ENCODE peak calls at places on chromosomes 12 and 14, in eight cellular contexts. One of them, this sample, is unnamed.

GRCh38 chr14:65164825-65165135 is 62.5 kb upstream of the MAX start:
- DNase-seq in osteoblast: no peak
- DNase-seq in lower leg skin: no peak
- DNase-seq in AG09319: no peak
- DNase-seq in HFFc6: no peak
- DNase-seq in coronary artery: no peak
- DNase-seq in lower lobe of right lung: no peak
- DNase-seq in fibroblast of mammary gland: no peak
- DNase-seq in this sample: no peak

GRCh38 chr12:75603475-75603874 is 92.1 kb upstream of the KRR1 start:
- DNase-seq in osteoblast: no peak
- DNase-seq in lower leg skin: no peak
- DNase-seq in AG09319: no peak
- DNase-seq in HFFc6: no peak
- DNase-seq in coronary artery: no peak
- DNase-seq in lower lobe of right lung: no peak
- DNase-seq in fibroblast of mammary gland: peak; percentile 62
- DNase-seq in this sample: no peak

GRCh38 chr14:30445394-30445793 is 113.6 kb upstream of the G2E3 start:
- DNase-seq in osteoblast: no peak
- DNase-seq in lower leg skin: no peak
- DNase-seq in AG09319: no peak
- DNase-seq in HFFc6: no peak
- DNase-seq in coronary artery: no peak
- DNase-seq in lower lobe of right lung: no peak
- DNase-seq in fibroblast of mammary gland: no peak
- DNase-seq in this sample: no peak

GRCh38 chr12:16424531-16424930 is 77.1 kb downstream of the MGST1 start:
- DNase-seq in osteoblast: no peak
- DNase-seq in lower leg skin: no peak
- DNase-seq in AG09319: no peak
- DNase-seq in HFFc6: no peak
- DNase-seq in coronary artery: no peak
- DNase-seq in lower lobe of right lung: no peak
- DNase-seq in fibroblast of mammary gland: no peak
- DNase-seq in this sample: no peak

GRCh38 chr14:72892103-72892878 is 1.6 kb downstream of the DPF3 start:
- DNase-seq in osteoblast: peak; percentile 62
- DNase-seq in lower leg skin: no peak
- DNase-seq in AG09319: no peak
- DNase-seq in HFFc6: peak; percentile 34
- DNase-seq in coronary artery: no peak
- DNase-seq in lower lobe of right lung: no peak
- DNase-seq in fibroblast of mammary gland: peak; percentile 36
- DNase-seq in this sample: no peak

GRCh38 chr14:104392001-104392395 is 187.6 kb upstream of the C14orf180 start:
- DNase-seq in osteoblast: peak; percentile 54
- DNase-seq in lower leg skin: no peak
- DNase-seq in AG09319: no peak
- DNase-seq in HFFc6: no peak
- DNase-seq in coronary artery: peak; percentile 36
- DNase-seq in lower lobe of right lung: no peak
- DNase-seq in fibroblast of mammary gland: no peak
- DNase-seq in this sample: no peak

GRCh38 chr14:91438845-91439244 is 21.2 kb upstream of the CCDC88C start:
- DNase-seq in osteoblast: no peak
- DNase-seq in lower leg skin: no peak
- DNase-seq in AG09319: no peak
- DNase-seq in HFFc6: no peak
- DNase-seq in coronary artery: no peak
- DNase-seq in lower lobe of right lung: no peak
- DNase-seq in fibroblast of mammary gland: no peak
- DNase-seq in this sample: no peak

GRCh38 chr14:92039073-92039719 is 663 bp downstream of the TRIP11 start:
- DNase-seq in osteoblast: peak; percentile 44
- DNase-seq in lower leg skin: peak; percentile 20
- DNase-seq in AG09319: peak; percentile 15
- DNase-seq in HFFc6: peak; percentile 62
- DNase-seq in coronary artery: no peak
- DNase-seq in lower lobe of right lung: no peak
- DNase-seq in fibroblast of mammary gland: peak; percentile 63
- DNase-seq in this sample: no peak

GRCh38 chr14:105249175-105250007 is 1.1 kb downstream of the BTBD6 start:
- DNase-seq in osteoblast: peak; percentile 93
- DNase-seq in lower leg skin: no peak
- DNase-seq in AG09319: no peak
- DNase-seq in HFFc6: no peak
- DNase-seq in coronary artery: no peak
- DNase-seq in lower lobe of right lung: peak; percentile 57
- DNase-seq in fibroblast of mammary gland: no peak
- DNase-seq in this sample: no peak

GRCh38 chr14:68924392-68925158 is 54.5 kb downstream of the ACTN1 start:
- DNase-seq in osteoblast: peak; percentile 73
- DNase-seq in lower leg skin: no peak
- DNase-seq in AG09319: no peak
- DNase-seq in HFFc6: peak; percentile 51
- DNase-seq in coronary artery: no peak
- DNase-seq in lower lobe of right lung: peak; percentile 48
- DNase-seq in fibroblast of mammary gland: no peak
- DNase-seq in this sample: no peak

GRCh38 chr14:68927089-68927488 is 52.0 kb downstream of the ACTN1 start:
- DNase-seq in osteoblast: no peak
- DNase-seq in lower leg skin: no peak
- DNase-seq in AG09319: no peak
- DNase-seq in HFFc6: no peak
- DNase-seq in coronary artery: no peak
- DNase-seq in lower lobe of right lung: no peak
- DNase-seq in fibroblast of mammary gland: no peak
- DNase-seq in this sample: no peak

GRCh38 chr14:68922886-68923285 is 56.2 kb downstream of the ACTN1 start:
- DNase-seq in osteoblast: peak; percentile 48
- DNase-seq in lower leg skin: no peak
- DNase-seq in AG09319: no peak
- DNase-seq in HFFc6: no peak
- DNase-seq in coronary artery: no peak
- DNase-seq in lower lobe of right lung: no peak
- DNase-seq in fibroblast of mammary gland: no peak
- DNase-seq in this sample: no peak

GRCh38 chr14:68926236-68926635 is 52.9 kb downstream of the ACTN1 start:
- DNase-seq in osteoblast: peak; percentile 51
- DNase-seq in lower leg skin: no peak
- DNase-seq in AG09319: no peak
- DNase-seq in HFFc6: no peak
- DNase-seq in coronary artery: no peak
- DNase-seq in lower lobe of right lung: no peak
- DNase-seq in fibroblast of mammary gland: no peak
- DNase-seq in this sample: no peak

GRCh38 chr14:68925373-68925772 is 53.7 kb downstream of the ACTN1 start:
- DNase-seq in osteoblast: peak; percentile 67
- DNase-seq in lower leg skin: no peak
- DNase-seq in AG09319: no peak
- DNase-seq in HFFc6: no peak
- DNase-seq in coronary artery: no peak
- DNase-seq in lower lobe of right lung: no peak
- DNase-seq in fibroblast of mammary gland: no peak
- DNase-seq in this sample: no peak
- TF ChIP-seq CTCF in osteoblast: no peak
- TF ChIP-seq CTCF in lower leg skin: no peak
- TF ChIP-seq CTCF in AG09319: no peak
- TF ChIP-seq CTCF in HFFc6: no peak
- TF ChIP-seq CTCF in coronary artery: no peak
- TF ChIP-seq CTCF in lower lobe of right lung: no peak
- TF ChIP-seq CTCF in fibroblast of mammary gland: no peak
- TF ChIP-seq CTCF in this sample: no peak

DNA sequence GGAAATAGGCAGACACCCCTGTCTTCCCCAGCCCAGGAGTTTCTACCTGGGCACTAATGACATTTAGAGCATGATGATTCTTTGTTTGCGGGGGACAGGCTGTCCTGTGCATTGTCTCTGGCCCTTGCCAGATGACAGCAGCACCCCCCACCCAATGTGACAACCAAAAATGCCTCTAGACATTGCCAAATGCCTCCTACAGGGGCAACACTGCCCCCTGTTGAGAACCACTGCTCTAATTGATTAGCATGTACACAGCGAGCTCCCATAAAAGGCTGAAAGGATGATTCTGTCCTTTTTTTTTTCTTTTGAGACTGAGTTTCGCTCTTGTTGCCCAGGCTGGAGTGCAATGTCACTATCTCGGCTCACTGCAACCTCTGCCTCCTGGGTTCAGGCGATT is 50.5 kb downstream of the MAP1LC3B2 start:
- DNase-seq in osteoblast: no peak
- DNase-seq in lower leg skin: no peak
- DNase-seq in AG09319: no peak
- DNase-seq in HFFc6: no peak
- DNase-seq in coronary artery: no peak
- DNase-seq in lower lobe of right lung: no peak
- DNase-seq in fibroblast of mammary gland: no peak
- DNase-seq in this sample: no peak
- TF ChIP-seq CTCF in osteoblast: peak; percentile 35
- TF ChIP-seq CTCF in lower leg skin: no peak
- TF ChIP-seq CTCF in AG09319: peak; percentile 16
- TF ChIP-seq CTCF in HFFc6: peak; percentile 71
- TF ChIP-seq CTCF in coronary artery: no peak
- TF ChIP-seq CTCF in lower lobe of right lung: peak; percentile 35
- TF ChIP-seq CTCF in fibroblast of mammary gland: peak; percentile 52
- TF ChIP-seq CTCF in this sample: peak; percentile 29

DNA sequence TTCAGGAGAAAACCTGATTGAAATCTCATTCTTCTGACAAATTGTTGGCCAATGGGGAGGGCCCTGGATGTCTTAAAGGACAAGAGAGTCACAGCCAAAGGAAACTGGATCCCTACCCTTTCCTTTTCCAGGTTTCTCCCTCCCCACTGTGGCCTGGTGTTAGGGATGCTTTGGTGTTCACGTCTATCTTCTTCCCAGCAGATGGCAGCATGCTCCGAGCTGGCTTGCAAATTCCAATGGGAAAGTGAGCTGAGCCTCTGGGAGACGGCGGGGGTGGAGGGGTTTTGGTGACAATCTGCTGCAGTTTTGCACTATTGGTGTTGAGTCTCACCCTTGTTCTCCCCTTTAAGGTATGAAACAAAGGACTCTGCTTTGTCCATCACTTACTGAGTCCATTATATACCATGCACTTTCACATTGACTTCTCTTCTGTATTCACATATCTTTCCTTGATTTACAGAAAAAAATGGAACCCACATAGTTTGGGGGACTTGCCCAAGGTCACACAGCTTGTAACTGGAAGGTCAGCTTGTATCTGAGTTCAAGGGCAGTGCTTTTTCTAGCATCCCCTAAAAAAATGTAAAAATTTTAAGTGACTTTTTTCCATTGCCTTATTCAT is 39.3 kb downstream of the CCDC177 start:
- DNase-seq in osteoblast: peak; percentile 80
- DNase-seq in lower leg skin: no peak
- DNase-seq in AG09319: peak; percentile 12
- DNase-seq in HFFc6: peak; percentile 36
- DNase-seq in coronary artery: no peak
- DNase-seq in lower lobe of right lung: no peak
- DNase-seq in fibroblast of mammary gland: peak; percentile 63
- DNase-seq in this sample: peak; percentile 58
- TF ChIP-seq CTCF in osteoblast: peak; percentile 85
- TF ChIP-seq CTCF in lower leg skin: no peak
- TF ChIP-seq CTCF in AG09319: peak; percentile 83
- TF ChIP-seq CTCF in HFFc6: peak; percentile 80
- TF ChIP-seq CTCF in coronary artery: peak; percentile 28
- TF ChIP-seq CTCF in lower lobe of right lung: peak; percentile 60
- TF ChIP-seq CTCF in fibroblast of mammary gland: peak; percentile 87
- TF ChIP-seq CTCF in this sample: peak; percentile 76

DNA sequence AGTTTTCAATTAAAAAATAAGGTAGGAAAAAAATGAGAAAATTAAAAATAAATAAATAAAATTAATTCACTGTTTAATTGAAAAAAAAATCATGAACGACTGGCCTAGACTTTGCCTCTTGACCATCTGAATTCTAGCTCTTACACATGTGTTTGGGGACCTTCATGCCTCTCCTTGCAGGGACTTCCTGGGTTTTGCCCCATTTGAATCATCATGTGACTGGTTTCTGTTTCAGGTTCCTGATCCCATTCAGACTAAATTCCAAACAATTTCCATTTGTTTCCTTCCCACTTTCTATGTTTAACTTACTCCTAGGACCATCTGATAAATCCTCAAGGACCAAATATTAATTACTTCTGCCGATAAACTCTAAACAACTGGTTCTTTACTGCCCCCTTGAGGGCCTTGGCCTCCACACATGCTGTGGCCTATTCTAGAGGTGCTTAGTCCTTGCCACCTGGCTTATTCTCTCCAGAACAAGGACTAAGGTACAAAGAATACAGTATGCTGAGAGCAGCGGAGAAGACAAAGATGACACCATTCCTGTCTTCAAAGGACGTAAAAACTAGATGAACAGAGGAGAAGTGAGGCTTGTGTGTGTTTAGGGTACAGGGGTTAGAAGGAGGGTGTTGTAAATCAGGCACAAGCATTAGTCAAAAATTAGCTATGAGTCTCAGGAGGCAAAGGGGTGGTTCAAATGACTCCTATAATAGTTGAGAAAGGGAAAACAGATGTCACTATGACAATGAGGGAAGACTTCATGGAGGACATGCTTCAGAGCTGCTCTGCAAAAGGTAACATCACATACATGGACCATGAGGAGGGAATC is 125.8 kb upstream of the AVPR1A start:
- DNase-seq in osteoblast: no peak
- DNase-seq in lower leg skin: no peak
- DNase-seq in AG09319: peak; percentile 2
- DNase-seq in HFFc6: peak; percentile 4
- DNase-seq in coronary artery: no peak
- DNase-seq in lower lobe of right lung: no peak
- DNase-seq in fibroblast of mammary gland: peak; percentile 31
- DNase-seq in this sample: no peak
- TF ChIP-seq CTCF in osteoblast: peak; percentile 77
- TF ChIP-seq CTCF in lower leg skin: no peak
- TF ChIP-seq CTCF in AG09319: peak; percentile 64
- TF ChIP-seq CTCF in HFFc6: peak; percentile 77
- TF ChIP-seq CTCF in coronary artery: no peak
- TF ChIP-seq CTCF in lower lobe of right lung: peak; percentile 50
- TF ChIP-seq CTCF in fibroblast of mammary gland: peak; percentile 65
- TF ChIP-seq CTCF in this sample: peak; percentile 63

GRCh38 chr12:93127582-93128331 is 198.7 kb upstream of the EEA1 start:
- DNase-seq in osteoblast: no peak
- DNase-seq in lower leg skin: peak; percentile 34
- DNase-seq in AG09319: no peak
- DNase-seq in HFFc6: peak; percentile 70
- DNase-seq in coronary artery: peak; percentile 92
- DNase-seq in lower lobe of right lung: peak; percentile 75
- DNase-seq in fibroblast of mammary gland: peak; percentile 88
- DNase-seq in this sample: no peak
- TF ChIP-seq CTCF in osteoblast: peak; percentile 67
- TF ChIP-seq CTCF in lower leg skin: no peak
- TF ChIP-seq CTCF in AG09319: peak; percentile 0
- TF ChIP-seq CTCF in HFFc6: peak; percentile 76
- TF ChIP-seq CTCF in coronary artery: peak; percentile 22
- TF ChIP-seq CTCF in lower lobe of right lung: peak; percentile 43
- TF ChIP-seq CTCF in fibroblast of mammary gland: peak; percentile 35
- TF ChIP-seq CTCF in this sample: no peak